ENCODE peak calls at places on chromosomes 11 and 22, in five cellular contexts. One of them, this sample, is unnamed.

GRCh38 chr11:5204787-5205186 is 4.3 kb upstream of the OR51V1 start:
- DNase-seq in neuronal stem cell: peak; percentile 44
- DNase-seq in IMR-90: peak; percentile 90
- DNase-seq in H9: no peak
- DNase-seq in H1: no peak
- DNase-seq in this sample: peak; percentile 77

GRCh38 chr11:128437137-128437536 is 150.2 kb downstream of the ETS1 start:
- DNase-seq in neuronal stem cell: no peak
- DNase-seq in IMR-90: peak; percentile 79
- DNase-seq in H9: no peak
- DNase-seq in H1: no peak
- DNase-seq in this sample: no peak

GRCh38 chr11:28058333-28058732 is 49.6 kb downstream of the KIF18A start:
- DNase-seq in neuronal stem cell: no peak
- DNase-seq in IMR-90: peak; percentile 51
- DNase-seq in H9: no peak
- DNase-seq in H1: no peak
- DNase-seq in this sample: peak; percentile 39

GRCh38 chr11:36432093-36432469 is 78.0 kb downstream of the TRAF6 start:
- DNase-seq in neuronal stem cell: no peak
- DNase-seq in IMR-90: no peak
- DNase-seq in H9: no peak
- DNase-seq in H1: no peak
- DNase-seq in this sample: no peak

GRCh38 chr11:26583550-26583949 is 11.5 kb upstream of the MUC15 start:
- DNase-seq in neuronal stem cell: no peak
- DNase-seq in IMR-90: no peak
- DNase-seq in H9: no peak
- DNase-seq in H1: no peak
- DNase-seq in this sample: peak; percentile 60

GRCh38 chr22:23065069-23065451 is 5.3 kb upstream of the GNAZ start:
- DNase-seq in neuronal stem cell: no peak
- DNase-seq in IMR-90: no peak
- DNase-seq in H9: peak; percentile 11
- DNase-seq in H1: no peak
- DNase-seq in this sample: no peak

GRCh38 chr11:82080160-82080559 is 653.5 kb downstream of the FAM181B start:
- DNase-seq in neuronal stem cell: no peak
- DNase-seq in IMR-90: peak; percentile 0
- DNase-seq in H9: no peak
- DNase-seq in H1: no peak
- DNase-seq in this sample: no peak

GRCh38 chr11:131674051-131674755 is 303.8 kb downstream of the NTM start:
- DNase-seq in neuronal stem cell: peak; percentile 64
- DNase-seq in IMR-90: peak; percentile 86
- DNase-seq in H9: peak; percentile 81
- DNase-seq in H1: peak; percentile 96
- DNase-seq in this sample: peak; percentile 68

GRCh38 chr11:37786214-37786755 is 1188.2 kb upstream of the RAG2 start:
- DNase-seq in neuronal stem cell: no peak
- DNase-seq in IMR-90: peak; percentile 74
- DNase-seq in H9: no peak
- DNase-seq in H1: no peak
- DNase-seq in this sample: peak; percentile 4

GRCh38 chr22:44179989-44180705 is 578 bp upstream of the PARVG start:
- DNase-seq in neuronal stem cell: no peak
- DNase-seq in IMR-90: no peak
- DNase-seq in H9: no peak
- DNase-seq in H1: no peak
- DNase-seq in this sample: no peak

GRCh38 chr11:47886096-47886495 is 37.9 kb upstream of the NUP160 start:
- DNase-seq in neuronal stem cell: no peak
- DNase-seq in IMR-90: peak; percentile 80
- DNase-seq in H9: no peak
- DNase-seq in H1: no peak
- DNase-seq in this sample: no peak

GRCh38 chr11:109939176-109939810 is 153.9 kb upstream of the ZC3H12C start:
- DNase-seq in neuronal stem cell: peak; percentile 40
- DNase-seq in IMR-90: peak; percentile 84
- DNase-seq in H9: no peak
- DNase-seq in H1: no peak
- DNase-seq in this sample: peak; percentile 86

GRCh38 chr11:123776160-123776559 is 21.8 kb upstream of the OR6X1 start:
- DNase-seq in neuronal stem cell: no peak
- DNase-seq in IMR-90: no peak
- DNase-seq in H9: no peak
- DNase-seq in H1: no peak
- DNase-seq in this sample: no peak

GRCh38 chr11:104106136-104106754 is 57.7 kb downstream of the PDGFD start:
- DNase-seq in neuronal stem cell: no peak
- DNase-seq in IMR-90: peak; percentile 74
- DNase-seq in H9: no peak
- DNase-seq in H1: no peak
- DNase-seq in this sample: no peak

GRCh38 chr11:43548921-43549320 is 131.6 kb upstream of the HSD17B12 start:
- DNase-seq in neuronal stem cell: no peak
- DNase-seq in IMR-90: no peak
- DNase-seq in H9: no peak
- DNase-seq in H1: no peak
- DNase-seq in this sample: no peak

GRCh38 chr11:115056514-115056913 is 378.2 kb downstream of the NXPE2 start:
- DNase-seq in neuronal stem cell: no peak
- DNase-seq in IMR-90: no peak
- DNase-seq in H9: no peak
- DNase-seq in H1: no peak
- DNase-seq in this sample: no peak

GRCh38 chr11:69040581-69041260 is 8.0 kb upstream of the TPCN2 start:
- DNase-seq in neuronal stem cell: no peak
- DNase-seq in IMR-90: peak; percentile 86
- DNase-seq in H9: no peak
- DNase-seq in H1: no peak
- DNase-seq in this sample: peak; percentile 73

GRCh38 chr11:121754603-121755002 is 301.8 kb upstream of the SORL1-AS1 start:
- DNase-seq in neuronal stem cell: no peak
- DNase-seq in IMR-90: peak; percentile 14
- DNase-seq in H9: no peak
- DNase-seq in H1: no peak
- DNase-seq in this sample: no peak

GRCh38 chr11:123082977-123083376 is 21.0 kb upstream of the HSPA8 start:
- DNase-seq in neuronal stem cell: no peak
- DNase-seq in IMR-90: no peak
- DNase-seq in H9: no peak
- DNase-seq in H1: no peak
- DNase-seq in this sample: peak; percentile 49

GRCh38 chr11:85526564-85526963 is 100.6 kb downstream of the DLG2 start:
- DNase-seq in neuronal stem cell: no peak
- DNase-seq in IMR-90: no peak
- DNase-seq in H9: no peak
- DNase-seq in H1: no peak
- DNase-seq in this sample: no peak

GRCh38 chr11:91433284-91434010 is 791.2 kb upstream of the FAT3 start:
- DNase-seq in neuronal stem cell: no peak
- DNase-seq in IMR-90: peak; percentile 30
- DNase-seq in H9: no peak
- DNase-seq in H1: no peak
- DNase-seq in this sample: no peak

GRCh38 chr11:119629085-119629484 is 99.9 kb downstream of the NECTIN1 start:
- DNase-seq in neuronal stem cell: no peak
- DNase-seq in IMR-90: no peak
- DNase-seq in H9: no peak
- DNase-seq in H1: no peak
- DNase-seq in this sample: no peak

GRCh38 chr11:96393753-96394348 is 4.0 kb downstream of the JRKL start:
- DNase-seq in neuronal stem cell: no peak
- DNase-seq in IMR-90: peak; percentile 61
- DNase-seq in H9: no peak
- DNase-seq in H1: no peak
- DNase-seq in this sample: peak; percentile 60

GRCh38 chr11:43382614-43383013 is 23.9 kb downstream of the TTC17 start:
- DNase-seq in neuronal stem cell: no peak
- DNase-seq in IMR-90: no peak
- DNase-seq in H9: no peak
- DNase-seq in H1: no peak
- DNase-seq in this sample: no peak

GRCh38 chr11:27795955-27796861 is 96.0 kb upstream of the BDNF start:
- DNase-seq in neuronal stem cell: peak; percentile 57
- DNase-seq in IMR-90: peak; percentile 9
- DNase-seq in H9: peak; percentile 47
- DNase-seq in H1: peak; percentile 47
- DNase-seq in this sample: peak; percentile 27

GRCh38 chr11:12248330-12248729 is 129.0 kb upstream of the PARVA start:
- DNase-seq in neuronal stem cell: no peak
- DNase-seq in IMR-90: peak; percentile 57
- DNase-seq in H9: no peak
- DNase-seq in H1: no peak
- DNase-seq in this sample: peak; percentile 64

GRCh38 chr11:104094576-104094975 is 58.1 kb downstream of the DDI1 start:
- DNase-seq in neuronal stem cell: no peak
- DNase-seq in IMR-90: peak; percentile 66
- DNase-seq in H9: no peak
- DNase-seq in H1: no peak
- DNase-seq in this sample: no peak

GRCh38 chr11:121595717-121596156 is 143.0 kb upstream of the SORL1-AS1 start:
- DNase-seq in neuronal stem cell: no peak
- DNase-seq in IMR-90: peak; percentile 100
- DNase-seq in H9: no peak
- DNase-seq in H1: no peak
- DNase-seq in this sample: peak; percentile 95

GRCh38 chr11:78039391-78039918 is 16.4 kb upstream of the KCTD14 start:
- DNase-seq in neuronal stem cell: no peak
- DNase-seq in IMR-90: no peak
- DNase-seq in H9: no peak
- DNase-seq in H1: no peak
- DNase-seq in this sample: no peak

GRCh38 chr11:121780971-121781370 is 328.2 kb upstream of the SORL1-AS1 start:
- DNase-seq in neuronal stem cell: no peak
- DNase-seq in IMR-90: no peak
- DNase-seq in H9: no peak
- DNase-seq in H1: no peak
- DNase-seq in this sample: no peak

GRCh38 chr22:19596680-19597398 is 72.6 kb upstream of the CLDN5 start:
- DNase-seq in neuronal stem cell: no peak
- DNase-seq in IMR-90: no peak
- DNase-seq in H9: no peak
- DNase-seq in H1: no peak
- DNase-seq in this sample: peak; percentile 2

GRCh38 chr22:38949889-38950405 is 7.5 kb upstream of the APOBEC3A start:
- DNase-seq in neuronal stem cell: no peak
- DNase-seq in IMR-90: no peak
- DNase-seq in H9: no peak
- DNase-seq in H1: no peak
- DNase-seq in this sample: no peak

GRCh38 chr22:28103596-28103995 is 184.5 kb upstream of the PITPNB start:
- DNase-seq in neuronal stem cell: no peak
- DNase-seq in IMR-90: no peak
- DNase-seq in H9: no peak
- DNase-seq in H1: no peak
- DNase-seq in this sample: no peak

GRCh38 chr11:47716692-47717091 is 1.5 kb upstream of the AGBL2 start:
- DNase-seq in neuronal stem cell: no peak
- DNase-seq in IMR-90: no peak
- DNase-seq in H9: no peak
- DNase-seq in H1: peak; percentile 34
- DNase-seq in this sample: no peak

GRCh38 chr11:70333206-70333605 is 62.7 kb downstream of the PPFIA1 start:
- DNase-seq in neuronal stem cell: no peak
- DNase-seq in IMR-90: peak; percentile 97
- DNase-seq in H9: no peak
- DNase-seq in H1: no peak
- DNase-seq in this sample: peak; percentile 4

GRCh38 chr22:21936151-21936778 is 16.4 kb downstream of the PPM1F start:
- DNase-seq in neuronal stem cell: no peak
- DNase-seq in IMR-90: peak; percentile 16
- DNase-seq in H9: no peak
- DNase-seq in H1: no peak
- DNase-seq in this sample: no peak

GRCh38 chr11:11844272-11844671 is 2.5 kb downstream of the USP47 start:
- DNase-seq in neuronal stem cell: no peak
- DNase-seq in IMR-90: no peak
- DNase-seq in H9: no peak
- DNase-seq in H1: no peak
- DNase-seq in this sample: no peak

GRCh38 chr11:1515082-1516060 is 28.8 kb upstream of the MOB2 start:
- DNase-seq in neuronal stem cell: peak; percentile 72
- DNase-seq in IMR-90: peak; percentile 47
- DNase-seq in H9: peak; percentile 89
- DNase-seq in H1: peak; percentile 99
- DNase-seq in this sample: peak; percentile 62

DNA sequence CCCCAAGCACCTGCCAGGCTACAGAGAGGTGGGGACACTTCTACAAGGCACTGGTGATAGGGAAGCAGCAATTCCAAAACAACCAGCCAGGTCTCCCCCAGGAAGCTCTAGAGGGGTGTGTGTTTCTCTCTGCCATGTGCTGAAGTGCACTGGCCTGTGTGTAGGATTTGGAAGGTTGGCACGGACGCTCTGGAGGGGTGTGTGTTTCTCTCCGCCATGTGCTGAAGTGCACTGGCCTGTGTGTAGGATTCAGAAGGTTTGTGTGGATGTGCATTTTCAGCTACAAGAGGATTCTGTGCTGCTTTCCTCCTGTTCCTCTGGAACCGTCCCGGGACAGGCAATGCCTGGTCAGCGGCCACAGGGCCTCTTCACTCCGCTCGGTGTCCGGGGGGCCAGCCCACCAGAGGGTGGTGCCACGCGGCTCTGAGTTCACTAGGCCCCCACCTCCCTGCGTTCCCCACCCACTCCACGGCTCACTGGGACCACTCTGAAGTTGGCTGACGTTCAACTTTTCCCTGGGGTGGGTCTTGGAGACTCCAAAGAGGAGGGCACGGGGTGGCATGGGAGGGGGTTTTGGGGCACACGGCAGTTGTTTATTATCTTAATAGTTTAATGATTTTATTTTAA is 552.8 kb downstream of the BRD1 start:
- DNase-seq in neuronal stem cell: no peak
- DNase-seq in IMR-90: no peak
- DNase-seq in H9: no peak
- DNase-seq in H1: no peak
- DNase-seq in this sample: no peak
- H2BK15ac ChIP-seq in neuronal stem cell: no peak overlapping the region
- H2BK15ac ChIP-seq in IMR-90: no peak overlapping the region
- H2BK15ac ChIP-seq in H9: no peak overlapping the region
- H2BK15ac ChIP-seq in H1: peak overlapping the region; percentile 92
- H2BK15ac ChIP-seq in this sample: no peak overlapping the region

GRCh38 chr11:86740628-86741488 is 59.5 kb upstream of the PRSS23 start:
- DNase-seq in neuronal stem cell: peak; percentile 49
- DNase-seq in IMR-90: peak; percentile 98
- DNase-seq in H9: peak; percentile 74
- DNase-seq in H1: no peak
- DNase-seq in this sample: peak; percentile 96
- H2AK5ac ChIP-seq in neuronal stem cell: no peak overlapping the region
- H2AK5ac ChIP-seq in IMR-90: peak overlapping the region; percentile 90
- H2AK5ac ChIP-seq in H9: no peak overlapping the region
- H2AK5ac ChIP-seq in H1: peak overlapping the region; percentile 68
- H2AK5ac ChIP-seq in this sample: peak overlapping the region; percentile 19

GRCh38 chr22:47334596-47334995 is 572.1 kb downstream of the TBC1D22A start:
- DNase-seq in neuronal stem cell: no peak
- DNase-seq in IMR-90: no peak
- DNase-seq in H9: no peak
- DNase-seq in H1: no peak
- DNase-seq in this sample: no peak
- H3K14ac ChIP-seq in neuronal stem cell: no peak overlapping the region
- H3K14ac ChIP-seq in IMR-90: no peak overlapping the region
- H3K14ac ChIP-seq in H9: no peak overlapping the region
- H3K14ac ChIP-seq in H1: no peak overlapping the region
- H3K14ac ChIP-seq in this sample: no peak overlapping the region

GRCh38 chr22:16824718-16825687 is at the start of gene XKR3:
- DNase-seq in neuronal stem cell: no peak
- DNase-seq in IMR-90: no peak
- DNase-seq in H9: no peak
- DNase-seq in H1: no peak
- DNase-seq in this sample: no peak
- H2BK15ac ChIP-seq in neuronal stem cell: no peak within 1 kb of the TSS
- H2BK15ac ChIP-seq in IMR-90: no peak within 1 kb of the TSS
- H2BK15ac ChIP-seq in H9: no peak within 1 kb of the TSS
- H2BK15ac ChIP-seq in H1: no peak within 1 kb of the TSS
- H2BK15ac ChIP-seq in this sample: no peak within 1 kb of the TSS